ENCODE peak calls at places on chromosomes 7 and 10, in seven cellular contexts. E is astrocyte, I is OCI-LY7, A is gastrocnemius medialis, W is upper lobe of right lung, H is psoas muscle, P is IMR-90. U is an unnamed sample. For H3K36me3, the result is how much of the 10 kb centered on the place peaks cover.

GRCh38 chr10:8768854-8769253 is 714.4 kb downstream of the GATA3 start:
- DNase-seq in E (no peak), I (no peak), A (no peak), W (no peak), H (no peak), P (no peak), U (no peak)

GRCh38 chr10:75019360-75019759 is 92.1 kb upstream of the SAMD8 start:
- DNase-seq in E (peak), I (peak), A (no peak), W (no peak), H (no peak), P (peak), U (no peak)

GRCh38 chr10:624605-625334 is 64.7 kb downstream of the DIP2C start:
- DNase-seq in E (peak), I (no peak), A (peak), W (peak), H (peak), P (peak), U (no peak)

GRCh38 chr10:49556723-49557122 is 17.8 kb upstream of the ERCC6 start:
- DNase-seq in E (no peak), I (no peak), A (no peak), W (no peak), H (no peak), P (peak), U (no peak)

GRCh38 chr7:47337531-47337930 is 244.4 kb downstream of the TNS3 start:
- DNase-seq in E (peak), I (peak), A (peak), W (no peak), H (no peak), P (no peak), U (no peak)

GRCh38 chr10:110076559-110077318 is 69.0 kb downstream of the ADD3 start:
- DNase-seq in E (peak), I (peak), A (peak), W (no peak), H (no peak), P (peak), U (peak)

GRCh38 chr7:30923774-30924413 is 12.2 kb downstream of the AQP1 start:
- DNase-seq in E (no peak), I (no peak), A (peak), W (peak), H (no peak), P (no peak), U (no peak)

GRCh38 chr10:21399392-21400015 is 126.0 kb downstream of the SKIDA1 start:
- DNase-seq in E (peak), I (no peak), A (no peak), W (no peak), H (no peak), P (peak), U (no peak)

GRCh38 chr10:82966130-82966529 is 1091.1 kb downstream of the NRG3 start:
- DNase-seq in E (no peak), I (no peak), A (no peak), W (no peak), H (no peak), P (no peak), U (no peak)

DNA sequence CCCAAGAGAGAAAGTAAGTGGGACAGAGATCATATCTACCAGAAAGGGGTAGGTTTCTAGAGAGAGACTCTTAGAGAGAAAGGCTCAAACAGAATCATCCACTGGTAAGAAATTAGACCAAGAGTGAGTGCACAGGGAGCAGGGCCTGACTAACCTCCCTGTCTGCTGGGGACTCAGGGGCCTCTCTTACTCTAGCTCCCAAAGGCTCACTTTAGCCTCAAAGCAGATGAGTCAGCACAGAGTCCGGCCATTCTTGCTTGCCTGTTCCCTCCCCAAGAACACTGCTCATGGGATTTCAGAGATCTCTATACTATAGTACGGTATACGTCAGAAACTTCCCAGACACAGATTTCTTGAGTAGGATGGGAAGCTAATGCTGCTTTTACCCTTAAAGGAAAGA is 32.7 kb downstream of the RBM28 start:
- DNase-seq in E (no peak), I (no peak), A (no peak), W (no peak), H (no peak), P (peak), U (no peak)
- H3K36me3 ChIP-seq in E (half or more), I (half or more), A (half or more), W (half or more), H (half or more), P (under half), U (half or more)

GRCh38 chr7:837001-837400 is 4.7 kb downstream of the SUN1 start:
- DNase-seq in E (no peak), I (no peak), A (no peak), W (no peak), H (no peak), P (no peak), U (no peak)
- H3K27ac ChIP-seq in E (no peak), I (no peak), A (peak), W (no peak), H (peak), P (no peak), U (peak)

GRCh38 chr7:128752251-128752650 is 13.1 kb downstream of the CALU start:
- DNase-seq in E (no peak), I (no peak), A (no peak), W (no peak), H (no peak), P (no peak), U (no peak)
- H3K36me3 ChIP-seq in E (half or more), I (half or more), A (under half), W (half or more), H (half or more), P (under half), U (under half)

DNA sequence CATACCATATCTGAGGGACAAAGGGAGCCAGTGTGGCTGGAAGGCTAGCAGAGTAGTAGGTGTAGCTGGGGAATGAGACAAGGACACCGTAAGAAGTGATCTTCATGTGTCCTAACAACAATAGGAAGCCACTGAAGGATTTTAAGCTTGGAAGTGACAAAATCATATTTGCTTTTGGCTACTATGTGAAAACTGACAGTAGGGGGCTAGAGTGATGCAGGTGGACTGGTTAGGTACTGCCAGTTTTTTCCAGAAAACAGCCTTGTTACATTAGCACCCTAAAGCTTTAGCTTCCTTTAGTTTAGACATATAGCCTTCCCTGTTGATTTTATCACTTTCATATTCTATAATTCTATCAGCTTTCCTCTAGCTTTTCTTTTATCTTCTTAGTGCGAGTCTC is 637.1 kb downstream of the ANKRD7 start:
- DNase-seq in E (no peak), I (no peak), A (no peak), W (no peak), H (no peak), P (no peak), U (no peak)
- H3K27ac ChIP-seq in E (no peak), I (no peak), A (no peak), W (no peak), H (no peak), P (no peak), U (no peak)

DNA sequence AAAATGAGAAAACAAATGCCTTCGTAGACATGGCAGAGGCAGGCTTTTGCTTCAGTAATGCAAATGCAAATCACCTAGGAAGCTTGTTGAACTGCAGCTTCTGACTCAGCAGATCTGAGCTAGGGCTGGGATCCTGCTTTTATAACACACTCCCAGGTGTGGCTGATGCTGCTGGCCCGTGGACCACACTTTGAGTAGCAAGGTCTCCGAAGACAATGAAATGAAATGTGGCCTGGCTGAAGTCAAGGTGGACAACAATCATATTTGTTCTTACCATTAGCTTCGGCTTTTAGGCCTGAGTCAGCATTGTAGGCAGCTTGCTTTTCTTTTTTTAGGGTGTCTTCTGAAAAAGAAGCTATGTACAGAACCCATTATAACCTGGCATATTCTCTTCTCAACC is 26.3 kb downstream of the COL17A1 start:
- DNase-seq in E (no peak), I (no peak), A (no peak), W (no peak), H (no peak), P (no peak), U (no peak)
- H3K36me3 ChIP-seq in E (under half), I (under half), A (under half), W (under half), H (under half), P (under half), U (under half)

DNA sequence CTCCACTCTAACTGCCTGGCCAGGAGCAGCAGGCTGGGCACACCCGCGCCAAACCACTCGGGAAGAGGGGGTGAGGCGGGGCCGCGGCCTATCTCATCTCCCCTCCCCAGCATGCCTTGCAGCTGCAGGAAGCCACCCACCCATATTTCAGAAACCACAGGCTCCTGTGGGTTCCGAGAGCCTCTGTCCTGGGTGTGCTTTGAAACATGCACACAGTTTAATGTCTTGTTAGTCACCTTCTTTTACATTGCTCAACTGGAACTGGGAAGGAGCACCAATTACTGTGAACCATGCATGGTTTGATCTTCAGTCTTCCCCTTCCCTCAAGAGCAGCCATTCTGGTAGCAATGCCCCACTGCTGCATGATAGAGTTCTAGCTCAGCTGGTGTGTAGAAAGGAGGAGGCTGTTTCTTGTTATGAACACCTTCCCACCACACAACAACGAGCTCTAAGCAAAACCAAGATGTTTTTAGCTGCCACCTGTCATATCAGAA is 37.6 kb upstream of the IKZF1 start:
- DNase-seq in E (no peak), I (peak), A (no peak), W (peak), H (peak), P (no peak), U (no peak)
- H3K27ac ChIP-seq in E (no peak), I (peak), A (no peak), W (peak), H (no peak), P (no peak), U (no peak)

DNA sequence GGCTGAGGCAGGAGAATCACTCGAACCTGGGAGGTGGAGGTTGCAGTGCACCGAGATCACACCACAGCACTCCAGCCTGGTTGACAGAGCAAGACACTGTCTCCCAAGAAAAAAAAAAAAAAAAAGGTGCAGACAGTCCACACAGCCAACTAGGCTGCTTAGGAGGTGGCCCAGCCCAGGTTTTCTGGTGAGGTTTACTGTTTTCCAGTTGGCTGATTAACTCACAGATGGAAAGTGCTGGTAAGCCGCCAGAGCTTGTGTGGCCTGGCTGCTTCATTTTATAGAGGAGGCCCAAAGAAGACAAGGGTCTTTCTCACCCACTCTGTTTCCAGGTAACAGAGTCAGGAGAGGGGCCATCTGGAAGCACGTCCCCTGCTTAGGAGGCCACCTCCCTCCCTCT is 6.2 kb downstream of the RHBDD2 start:
- DNase-seq in E (no peak), I (no peak), A (no peak), W (no peak), H (no peak), P (no peak), U (no peak)
- H3K36me3 ChIP-seq in E (under half), I (half or more), A (half or more), W (half or more), H (half or more), P (half or more), U (under half)